ENCODE peak calls at places on chromosomes 16 and 17, in four cellular contexts. R, D, B and E are unnamed samples.

GRCh38 chr17:56489980-56490379 is 103.5 kb upstream of the NOG start:
- DNase-seq in R (no peak), D (no peak), B (no peak), E (no peak)

GRCh38 chr16:55506083-55506482 is 2.8 kb upstream of the LPCAT2 start:
- DNase-seq in R (peak; percentile 54), D (no peak), B (no peak), E (no peak)

GRCh38 chr16:14641206-14641605 is 8.5 kb downstream of the BFAR start:
- DNase-seq in R (no peak), D (no peak), B (no peak), E (no peak)

GRCh38 chr17:62968445-62968923 is 2.4 kb downstream of the TANC2 start:
- DNase-seq in R (peak; percentile 93), D (no peak), B (peak; percentile 95), E (peak; percentile 87)

GRCh38 chr16:85812031-85812807 is 12.7 kb downstream of the COX4I1 start:
- DNase-seq in R (no peak), D (no peak), B (peak; percentile 4), E (no peak)

GRCh38 chr16:27401768-27402568 is at the start of gene IL21R:
- DNase-seq in R (no peak), D (no peak), B (peak; percentile 23), E (no peak)

GRCh38 chr16:89411335-89411850 is 79.0 kb downstream of the ANKRD11 start:
- DNase-seq in R (no peak), D (no peak), B (no peak), E (no peak)

GRCh38 chr17:6800422-6801027 is 24.5 kb downstream of the FBXO39 start:
- DNase-seq in R (no peak), D (peak; percentile 42), B (no peak), E (no peak)

GRCh38 chr17:47844230-47844629 is 3.2 kb upstream of the SCRN2 start:
- DNase-seq in R (peak; percentile 29), D (no peak), B (no peak), E (no peak)

GRCh38 chr17:13503526-13503925 is 98.2 kb downstream of the HS3ST3A1 start:
- DNase-seq in R (no peak), D (no peak), B (no peak), E (no peak)

GRCh38 chr16:54938351-54939346 is 8.0 kb downstream of the IRX5 start:
- DNase-seq in R (peak; percentile 10), D (no peak), B (no peak), E (peak; percentile 8)

GRCh38 chr17:79792371-79792871 is 4.5 kb downstream of the CBX8 start:
- DNase-seq in R (no peak), D (no peak), B (no peak), E (no peak)

GRCh38 chr16:13436641-13437423 is 483.1 kb upstream of the ERCC4 start:
- DNase-seq in R (no peak), D (no peak), B (no peak), E (no peak)

GRCh38 chr16:4378202-4378666 is 6.6 kb downstream of the VASN start:
- DNase-seq in R (no peak), D (no peak), B (no peak), E (peak; percentile 67)

GRCh38 chr16:2535644-2536021 is 2.2 kb upstream of the PDPK1 start:
- DNase-seq in R (no peak), D (peak; percentile 89), B (no peak), E (peak; percentile 41)

GRCh38 chr16:53865492-53865863 is 161.5 kb downstream of the FTO start:
- DNase-seq in R (no peak), D (no peak), B (peak; percentile 33), E (no peak)

GRCh38 chr17:61349350-61349749 is 50.3 kb upstream of the TBX2 start:
- DNase-seq in R (no peak), D (no peak), B (no peak), E (no peak)

GRCh38 chr17:68207651-68208253 is 40.1 kb upstream of the AMZ2 start:
- DNase-seq in R (no peak), D (peak; percentile 65), B (no peak), E (no peak)

GRCh38 chr16:80260906-80261311 is 279.9 kb upstream of the DYNLRB2 start:
- DNase-seq in R (no peak), D (no peak), B (no peak), E (no peak)